ENCODE peak calls at places on chromosomes 5 and 9, in eight cellular contexts. G is CD8-positive, alpha-beta memory T cell; A is body of pancreas; E is right lobe of liver; Q is PC-9; H is tibial artery; O is left ventricle myocardium inferior; N is ascending aorta. P is an unnamed sample.

GRCh38 chr5:17113174-17113941 is 104.1 kb upstream of the BASP1 start:
- DNase-seq in E (no peak), G (no peak), O (no peak), N (no peak), A (no peak), H (no peak), Q (no peak), P (no peak)

GRCh38 chr5:149995385-149996085 is 4.9 kb downstream of the TIGD6 start:
- DNase-seq in G (no peak), A (no peak), N (no peak), Q (no peak), E (no peak), H (no peak), O (no peak), P (no peak)

GRCh38 chr5:68279960-68280359 is 64.4 kb downstream of the PIK3R1 start:
- DNase-seq in H (no peak), Q (no peak), N (no peak), O (no peak), G (peak; percentile 40), A (no peak), E (no peak), P (no peak)

GRCh38 chr9:114075602-114076001 is 2.5 kb downstream of the AMBP start:
- DNase-seq in H (no peak), G (no peak), N (no peak), O (no peak), A (no peak), E (no peak), Q (no peak), P (no peak)

GRCh38 chr5:107402881-107403280 is 267.9 kb downstream of the EFNA5 start:
- DNase-seq in A (no peak), H (no peak), Q (no peak), G (no peak), N (no peak), E (no peak), O (no peak), P (no peak)

GRCh38 chr9:134515026-134515821 is 126.4 kb upstream of the COL5A1 start:
- DNase-seq in G (no peak), Q (peak; percentile 65), A (no peak), E (no peak), N (no peak), O (no peak), H (no peak), P (no peak)

GRCh38 chr9:108168451-108168850 is 678.9 kb upstream of the KLF4 start:
- DNase-seq in E (no peak), N (no peak), A (no peak), O (no peak), H (peak; percentile 35), Q (no peak), G (no peak), P (no peak)

GRCh38 chr5:1652873-1653707 is 129.3 kb upstream of the LPCAT1 start:
- DNase-seq in A (no peak), H (no peak), G (no peak), N (no peak), Q (no peak), E (no peak), O (no peak), P (no peak)

GRCh38 chr5:43207601-43208000 is 15.6 kb downstream of the NIM1K start:
- DNase-seq in A (no peak), E (no peak), N (no peak), G (no peak), O (no peak), Q (no peak), H (no peak), P (no peak)

GRCh38 chr5:134131578-134132350 is 17.3 kb downstream of the TCF7 start:
- DNase-seq in G (no peak), E (no peak), H (no peak), Q (no peak), A (no peak), N (no peak), O (peak; percentile 2), P (no peak)

GRCh38 chr9:35616681-35617459 is 1.3 kb downstream of the CD72 start:
- DNase-seq in Q (no peak), E (peak; percentile 78), G (peak; percentile 80), A (peak; percentile 72), H (peak; percentile 66), N (peak; percentile 55), O (peak; percentile 71), P (no peak)

GRCh38 chr5:14705556-14705955 is 41.0 kb downstream of the OTULIN start:
- DNase-seq in O (no peak), N (no peak), A (no peak), E (no peak), G (no peak), H (no peak), Q (no peak), P (no peak)

GRCh38 chr5:81904861-81905260 is 67.0 kb upstream of the ATG10 start:
- DNase-seq in O (no peak), G (no peak), H (no peak), Q (peak; percentile 19), A (no peak), E (no peak), N (no peak), P (no peak)

GRCh38 chr5:68542207-68542606 is 326.7 kb downstream of the PIK3R1 start:
- DNase-seq in G (no peak), E (no peak), N (no peak), A (no peak), H (no peak), Q (no peak), O (no peak), P (no peak)

GRCh38 chr9:127263664-127264063 is 910 bp upstream of the GARNL3 start:
- DNase-seq in H (no peak), N (no peak), A (no peak), O (no peak), Q (no peak), G (no peak), E (no peak), P (no peak)

GRCh38 chr5:151006704-151007334 is 13.6 kb upstream of the GPX3 start:
- DNase-seq in E (no peak), H (peak; percentile 71), G (no peak), A (no peak), Q (no peak), N (no peak), O (peak; percentile 42), P (no peak)

GRCh38 chr5:121758640-121759039 is 93.0 kb upstream of the FTMT start:
- DNase-seq in G (no peak), A (no peak), O (no peak), E (no peak), H (no peak), N (no peak), Q (no peak), P (no peak)

GRCh38 chr5:53490747-53491146 is 10.3 kb downstream of the FST start:
- DNase-seq in O (no peak), N (no peak), G (no peak), H (no peak), E (no peak), A (no peak), Q (no peak), P (no peak)

GRCh38 chr5:63894690-63895089 is 67.6 kb downstream of the HTR1A start:
- DNase-seq in Q (no peak), A (no peak), G (no peak), E (no peak), O (no peak), H (no peak), N (no peak), P (no peak)

GRCh38 chr9:89606567-89607311 is 1.9 kb downstream of the GADD45G start:
- DNase-seq in H (no peak), E (peak; percentile 50), G (no peak), Q (no peak), A (peak; percentile 84), O (peak; percentile 32), N (no peak), P (no peak)

DNA sequence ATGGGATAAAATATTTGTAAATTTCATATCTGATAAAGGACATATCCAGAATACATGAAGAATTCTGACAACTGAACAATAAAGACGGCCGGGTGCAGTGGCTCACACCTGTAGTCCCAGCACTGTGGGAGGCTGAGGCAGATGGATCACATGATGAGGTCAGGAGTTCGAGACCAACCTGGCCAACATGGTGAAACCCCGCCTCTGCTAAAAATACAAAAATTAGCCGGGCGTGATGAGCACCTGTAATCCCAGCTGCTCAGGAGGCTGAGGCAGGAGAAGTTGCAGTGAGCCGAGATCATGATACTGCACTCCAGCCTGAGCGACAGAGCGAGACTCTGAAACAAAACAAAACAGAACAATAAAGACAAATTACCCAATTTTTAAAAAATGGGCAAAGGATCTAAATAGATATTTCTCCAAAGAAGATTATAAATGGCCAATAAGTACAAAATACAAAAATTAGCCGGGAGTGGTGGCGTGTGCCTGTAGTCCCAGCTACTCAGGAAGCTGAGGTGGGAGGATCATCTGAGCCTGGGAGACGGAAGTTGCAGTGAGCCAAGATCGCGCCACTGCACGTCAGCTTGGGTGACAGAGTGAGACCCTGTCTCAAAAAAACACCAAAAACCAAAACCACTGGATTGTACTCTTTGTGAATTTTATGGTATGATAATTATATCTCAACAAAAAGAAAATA is 9.6 kb upstream of the NSD1 start:
- DNase-seq in N (no peak), G (no peak), E (no peak), H (no peak), O (no peak), A (no peak), Q (no peak), P (no peak)
- H3K27ac ChIP-seq in N (no peak overlapping the region), G (no peak overlapping the region), E (no peak overlapping the region), H (no peak overlapping the region), O (no peak overlapping the region), A (no peak overlapping the region), Q (no peak overlapping the region), P (no peak overlapping the region)

DNA sequence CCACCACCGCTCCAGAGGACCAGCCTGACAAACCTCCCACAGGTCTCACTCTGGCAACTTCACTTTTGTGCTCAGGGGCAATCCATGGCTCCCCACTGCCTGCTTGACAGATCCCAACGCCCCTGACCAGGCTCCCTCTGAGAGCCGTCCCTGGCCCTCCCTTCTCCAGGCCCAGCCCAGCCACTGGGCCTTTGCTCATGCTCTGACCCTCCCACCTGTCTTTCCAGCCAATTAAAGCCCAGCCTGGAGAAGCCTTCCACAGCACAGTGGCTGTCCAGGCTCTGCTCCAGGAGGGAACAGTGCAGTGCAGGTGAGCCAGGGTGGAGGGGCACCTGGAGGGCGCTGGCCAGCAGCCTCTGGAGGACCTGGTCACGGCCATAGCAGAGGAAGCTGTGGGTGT is 3.3 kb downstream of the ENTPD2 start:
- DNase-seq in N (no peak), Q (no peak), E (no peak), O (no peak), G (no peak), H (no peak), A (no peak), P (no peak)
- H3K27me3 ChIP-seq in N (peaks cover 34% of the 10 kb centered on the region), Q (peaks cover 6% of the 10 kb centered on the region), E (peaks cover 23% of the 10 kb centered on the region), O (peaks cover 81% of the 10 kb centered on the region), G (peaks cover 58% of the 10 kb centered on the region), H (peaks cover 87% of the 10 kb centered on the region), A (no peaks in the 10 kb centered on the region), P (peaks cover 26% of the 10 kb centered on the region)

DNA sequence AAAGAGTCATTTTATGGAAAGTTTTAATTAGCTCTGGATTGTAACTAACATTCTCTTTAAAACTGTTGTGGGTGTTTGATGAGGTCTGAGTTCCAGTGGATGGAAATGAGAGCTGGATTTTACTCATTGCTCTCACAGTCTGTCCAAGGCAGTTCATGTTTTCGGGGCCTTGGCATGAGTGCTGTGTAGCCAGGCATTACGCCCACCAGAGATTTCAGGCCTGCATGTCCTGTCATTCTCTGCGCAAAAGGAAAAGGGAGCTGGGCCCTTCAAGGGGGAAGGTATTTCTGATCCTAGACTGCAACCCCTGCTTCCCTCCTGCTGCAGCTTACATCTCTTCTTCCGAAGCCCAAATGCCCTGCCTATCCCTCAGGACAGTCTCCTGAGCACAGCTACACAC is 499.6 kb upstream of the TRPC7 start:
- DNase-seq in N (no peak), H (no peak), E (no peak), Q (no peak), O (no peak), A (no peak), G (no peak), P (no peak)
- H3K4me1 ChIP-seq in N (no peaks in the 10 kb centered on the region), H (no peaks in the 10 kb centered on the region), E (no peaks in the 10 kb centered on the region), Q (no peaks in the 10 kb centered on the region), O (no peaks in the 10 kb centered on the region), A (no peaks in the 10 kb centered on the region), G (no peaks in the 10 kb centered on the region), P (no peaks in the 10 kb centered on the region)

GRCh38 chr5:172637740-172638139 is 3.3 kb upstream of the NEURL1B start:
- DNase-seq in H (no peak), N (no peak), O (no peak), Q (no peak), A (no peak), G (no peak), E (no peak), P (no peak)
- H3K27ac ChIP-seq in H (no peak overlapping the region), N (no peak overlapping the region), O (no peak overlapping the region), Q (no peak overlapping the region), A (no peak overlapping the region), G (no peak overlapping the region), E (no peak overlapping the region), P (peak overlapping the region; percentile 70)

P was measured in esophagus squamous epithelium.